ENCODE peak calls at places on chromosomes 4 and X, in six cellular contexts. P, U, H, R, D and A are unnamed samples.

GRCh38 chr4:103137446-103137827 is 37.8 kb upstream of the BDH2 start:
- DNase-seq in D (no peak), H (no peak), R (no peak), P (no peak), U (no peak), A (peak)

GRCh38 chr4:87103691-87104187 is 116.7 kb downstream of the KLHL8 start:
- DNase-seq in P (no peak), U (no peak), D (no peak), R (no peak), H (no peak), A (peak)

GRCh38 chr4:161680146-161680545 is 483.7 kb downstream of the FSTL5 start:
- DNase-seq in H (no peak), P (no peak), D (no peak), U (no peak), R (no peak), A (peak)

GRCh38 chr4:182694551-182694950 is 222.6 kb downstream of the DCTD start:
- DNase-seq in U (no peak), P (no peak), H (no peak), D (no peak), R (no peak), A (no peak)

GRCh38 chrX:95383778-95384177 is 1300.9 kb upstream of the DIAPH2 start:
- DNase-seq in R (no peak), P (no peak), D (no peak), U (no peak), H (no peak), A (no peak)

GRCh38 chr4:177308842-177309524 is 691 bp upstream of the NEIL3 start:
- DNase-seq in H (no peak), R (peak), P (no peak), D (no peak), U (no peak), A (no peak)

GRCh38 chr4:21819086-21819485 is 129.5 kb downstream of the KCNIP4 start:
- DNase-seq in U (no peak), H (no peak), R (no peak), P (no peak), D (no peak), A (peak)

GRCh38 chrX:108250654-108251579 is 159.3 kb downstream of the ATG4A start:
- DNase-seq in P (no peak), R (no peak), H (no peak), D (no peak), U (no peak), A (no peak)

GRCh38 chrX:72478351-72478750 is 94.3 kb downstream of the HDAC8 start:
- DNase-seq in P (no peak), U (no peak), R (no peak), D (no peak), H (no peak), A (no peak)

DNA sequence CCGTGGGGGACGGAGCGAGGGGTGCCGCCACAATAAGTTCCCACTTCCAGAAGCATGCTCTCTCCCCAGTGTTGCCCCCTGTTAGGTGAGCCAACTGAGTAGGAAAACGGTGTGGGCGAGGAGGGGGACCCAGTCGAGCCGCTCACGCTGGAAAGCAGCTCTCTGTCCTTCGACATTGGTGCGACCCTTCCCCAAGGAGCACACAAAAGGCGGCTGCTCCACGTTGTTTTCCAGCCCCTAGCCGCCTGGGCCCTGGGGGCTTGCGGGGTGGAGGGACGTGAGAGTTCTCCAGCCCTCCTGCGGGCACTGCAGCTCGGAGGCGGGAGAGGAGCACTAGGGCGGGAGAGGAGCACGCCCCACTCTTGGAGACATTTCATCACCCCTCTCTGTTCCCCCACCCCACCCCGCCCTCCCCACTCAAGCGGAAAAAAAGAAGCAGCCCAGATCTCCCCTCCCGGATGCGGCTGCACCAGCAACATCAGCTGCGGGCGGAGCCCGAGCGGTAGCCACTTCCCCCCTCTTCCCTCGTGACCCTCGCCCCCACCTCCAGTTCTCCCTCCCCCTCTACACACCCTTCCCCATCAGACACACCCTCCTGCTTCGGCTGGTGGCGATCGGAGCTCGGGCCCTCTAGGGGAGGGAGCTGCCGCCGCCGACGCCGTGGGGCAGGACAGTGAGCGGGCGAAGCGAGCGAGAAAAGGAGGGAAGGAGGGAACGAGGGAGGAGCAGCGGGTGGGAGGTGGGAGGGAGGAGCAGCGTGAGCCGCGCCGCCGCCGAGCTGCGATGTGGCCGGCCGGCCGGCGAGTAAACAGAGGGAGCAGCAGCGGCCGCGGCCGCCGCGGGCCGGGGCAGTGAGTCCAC is at the start of gene DOCK11:
- DNase-seq in H (peak), D (peak), P (peak), U (no peak), R (peak), A (peak)
- TF ChIP-seq POLR2AphosphoS5 in H (no peak), D (peak), P (peak), U (no peak), R (peak), A (no peak)

DNA sequence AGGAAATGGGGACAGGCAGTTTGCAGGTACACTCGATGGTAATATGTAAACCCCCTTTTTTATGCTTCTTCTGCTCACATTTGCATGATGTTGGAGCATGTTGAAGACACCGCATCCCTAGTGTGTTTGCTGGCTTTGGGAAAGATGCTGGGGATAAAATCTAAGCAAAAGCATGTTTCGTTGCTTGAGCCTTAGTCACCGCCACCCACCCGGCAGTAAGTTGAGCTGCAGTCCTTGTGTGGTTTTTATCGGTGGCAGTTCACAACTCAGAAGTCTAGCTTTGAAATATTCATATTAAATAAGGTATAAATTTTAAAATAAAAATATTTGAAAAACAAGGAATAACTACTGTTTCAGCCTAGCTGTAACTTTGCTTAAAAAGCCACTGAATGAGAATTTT is 21.7 kb upstream of the MND1 start:
- DNase-seq in P (no peak), H (no peak), D (no peak), R (no peak), U (no peak), A (no peak)
- TF ChIP-seq POLR2AphosphoS5 in P (no peak), H (no peak), D (no peak), R (no peak), U (no peak), A (no peak)

GRCh38 chrX:133544105-133544504 is 128.8 kb upstream of the GPC4 start:
- DNase-seq in H (no peak), R (peak), P (no peak), D (no peak), U (no peak), A (no peak)
- TF ChIP-seq POLR2AphosphoS5 in H (no peak), R (no peak), P (no peak), D (no peak), U (no peak), A (no peak)

GRCh38 chrX:48920713-48921104 is 1.9 kb upstream of the PIM2 start:
- DNase-seq in P (no peak), D (no peak), R (no peak), U (no peak), H (no peak), A (no peak)

GRCh38 chrX:48924270-48924669 is 5.4 kb upstream of the PIM2 start:
- DNase-seq in P (no peak), H (no peak), R (no peak), U (no peak), D (no peak), A (no peak)

GRCh38 chrX:48927125-48927524 is 8.3 kb upstream of the PIM2 start:
- DNase-seq in D (no peak), H (no peak), U (no peak), P (no peak), R (no peak), A (no peak)

GRCh38 chrX:48919947-48920712 is 1.3 kb upstream of the PIM2 start:
- DNase-seq in R (no peak), P (no peak), U (no peak), D (no peak), H (no peak), A (no peak)

DNA sequence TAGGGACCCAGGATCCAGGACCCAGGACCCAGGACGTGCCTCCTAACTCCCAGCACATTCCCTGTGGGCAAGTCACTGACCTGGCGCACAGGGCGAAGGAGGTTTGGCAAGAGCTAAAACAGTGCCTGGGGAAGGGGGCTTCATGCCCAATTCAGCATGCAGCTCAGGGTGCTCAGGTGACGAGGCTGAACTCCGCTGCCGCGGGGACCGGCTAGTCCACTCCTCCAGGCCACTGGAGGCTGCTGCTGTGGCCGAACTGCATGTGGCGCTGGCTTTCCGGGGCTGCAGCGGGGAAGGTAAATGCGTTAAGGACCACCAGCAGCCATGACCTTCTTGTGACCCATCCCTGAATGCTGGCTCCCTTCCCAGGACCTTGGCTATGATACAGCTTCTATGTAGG is 4.9 kb upstream of the PIM2 start:
- DNase-seq in R (no peak), H (no peak), D (no peak), P (no peak), U (no peak), A (no peak)
- TF ChIP-seq POLR2AphosphoS5 in R (no peak), H (no peak), D (no peak), P (no peak), U (no peak), A (no peak)

DNA sequence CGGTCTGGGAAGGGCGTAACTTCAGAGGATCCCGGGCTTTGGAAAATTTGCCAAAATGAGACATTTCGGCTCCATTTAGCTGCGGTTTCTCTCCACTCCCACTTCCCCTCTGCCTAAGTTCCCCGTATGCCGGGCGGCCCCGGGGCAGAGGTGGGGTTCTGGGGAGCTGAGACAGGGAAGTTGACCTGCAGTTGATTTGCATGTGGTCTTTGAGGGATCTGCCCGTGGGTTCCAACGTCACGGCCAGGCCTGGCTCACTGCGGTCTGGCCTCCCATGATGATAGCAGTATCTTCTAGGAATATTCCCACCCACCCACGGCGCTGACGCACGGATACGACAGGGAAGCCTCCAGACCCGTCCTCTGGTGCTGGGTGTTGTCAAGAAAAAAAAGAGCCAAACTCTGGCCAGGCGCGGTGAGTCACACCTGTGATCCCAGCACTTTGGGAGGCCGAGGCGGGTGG is 27.3 kb upstream of the CRLF2 start:
- DNase-seq in P (peak), U (no peak), D (peak), R (peak), H (peak), A (no peak)
- TF ChIP-seq POLR2AphosphoS5 in P (no peak), U (no peak), D (no peak), R (no peak), H (no peak), A (no peak)